ENCODE peak calls at places on chromosomes 5 and 9, in four cellular contexts. Q is MM.1S, H is coronary artery, O is H9. D is an unnamed sample.

GRCh38 chr9:36141288-36141687 is 4.8 kb downstream of the GLIPR2 start:
- DNase-seq in Q (no peak), H (no peak), O (peak), D (no peak)

GRCh38 chr5:110663525-110663924 is 62.9 kb downstream of the TMEM232 start:
- DNase-seq in O (no peak), H (no peak), Q (peak), D (peak)

GRCh38 chr5:32388429-32389111 is 56.0 kb downstream of the ZFR start:
- DNase-seq in H (no peak), Q (no peak), O (no peak), D (no peak)

GRCh38 chr5:36602711-36603321 is 3.6 kb upstream of the SLC1A3 start:
- DNase-seq in H (no peak), O (peak), Q (no peak), D (no peak)

GRCh38 chr9:134059661-134060395 is 8.0 kb downstream of the BRD3 start:
- DNase-seq in O (peak), H (no peak), Q (peak), D (peak)

GRCh38 chr5:132557425-132557805 is 638 bp downstream of the RAD50 start:
- DNase-seq in O (peak), H (no peak), Q (peak), D (peak)

GRCh38 chr5:113152053-113152452 is 175.5 kb downstream of the DCP2 start:
- DNase-seq in H (no peak), O (no peak), Q (no peak), D (no peak)

GRCh38 chr9:82513242-82513750 is 524.7 kb downstream of the SPATA31D1 start:
- DNase-seq in H (no peak), O (no peak), Q (no peak), D (no peak)

GRCh38 chr5:118603278-118603677 is 385.1 kb downstream of the DTWD2 start:
- DNase-seq in O (no peak), Q (no peak), H (no peak), D (no peak)

GRCh38 chr9:672833-673232 is 168.7 kb upstream of the DMRT1 start:
- DNase-seq in Q (no peak), O (no peak), H (no peak), D (no peak)

GRCh38 chr9:136342191-136343120 is 15.1 kb downstream of the GPSM1 start:
- DNase-seq in Q (no peak), H (no peak), O (peak), D (peak)

GRCh38 chr5:153618307-153618706 is 127.8 kb downstream of the GRIA1 start:
- DNase-seq in H (no peak), Q (no peak), O (no peak), D (no peak)

GRCh38 chr9:129391215-129391614 is 213.2 kb upstream of the IER5L start:
- DNase-seq in O (no peak), H (peak), Q (no peak), D (no peak)

GRCh38 chr5:24535646-24536045 is 109.1 kb downstream of the CDH10 start:
- DNase-seq in Q (no peak), H (no peak), O (no peak), D (no peak)

GRCh38 chr9:92947268-92948031 is at the start of gene FGD3:
- DNase-seq in H (no peak), O (peak), Q (no peak), D (no peak)

GRCh38 chr5:171579849-171580505 is 160.5 kb downstream of the FGF18 start:
- DNase-seq in Q (no peak), O (no peak), H (no peak), D (no peak)

GRCh38 chr9:7520396-7520795 is 279.2 kb downstream of the DMAC1 start:
- DNase-seq in H (no peak), O (no peak), Q (no peak), D (no peak)

GRCh38 chr9:24708808-24709207 is 163.1 kb upstream of the IZUMO3 start:
- DNase-seq in O (no peak), Q (peak), H (no peak), D (no peak)

GRCh38 chr9:6171667-6172066 is 43.9 kb upstream of the IL33 start:
- DNase-seq in O (no peak), Q (no peak), H (no peak), D (no peak)

GRCh38 chr5:39726467-39726866 is 301.7 kb upstream of the DAB2 start:
- DNase-seq in Q (no peak), H (no peak), O (no peak), D (no peak)

GRCh38 chr5:146890733-146891440 is 12.3 kb upstream of the PPP2R2B start:
- DNase-seq in H (no peak), Q (no peak), O (no peak), D (no peak)

GRCh38 chr5:101678494-101679193 is 617.4 kb downstream of the SLCO4C1 start:
- DNase-seq in Q (peak), H (no peak), O (peak), D (peak)

GRCh38 chr5:59654691-59655090 is 238.8 kb downstream of the PDE4D start:
- DNase-seq in O (no peak), H (no peak), Q (no peak), D (no peak)

GRCh38 chr5:67361932-67362729 is 165.5 kb upstream of the CD180 start:
- DNase-seq in O (no peak), H (no peak), Q (no peak), D (no peak)

GRCh38 chr9:116153765-116154333 is at the start of gene PAPPA:
- DNase-seq in O (peak), H (no peak), Q (no peak), D (no peak)

GRCh38 chr9:36504154-36504550 is 68.5 kb upstream of the MELK start:
- DNase-seq in Q (no peak), O (no peak), H (no peak), D (no peak)

GRCh38 chr9:133163559-133164208 is at the start of gene GBGT1:
- DNase-seq in Q (no peak), H (peak), O (peak), D (peak)

GRCh38 chr9:82558855-82559615 is 503.9 kb downstream of the RASEF start:
- DNase-seq in Q (no peak), O (no peak), H (no peak), D (no peak)

GRCh38 chr5:180201051-180201987 is 7.7 kb downstream of the RASGEF1C start:
- DNase-seq in O (peak), H (no peak), Q (no peak), D (no peak)

GRCh38 chr5:118857700-118858099 is 130.6 kb downstream of the DTWD2 start:
- DNase-seq in H (no peak), Q (no peak), O (no peak), D (no peak)

GRCh38 chr9:130871395-130872057 is 25.1 kb downstream of the QRFP start:
- DNase-seq in O (no peak), Q (no peak), H (no peak), D (no peak)

GRCh38 chr9:134061688-134062371 is 6.0 kb downstream of the BRD3 start:
- DNase-seq in Q (no peak), H (peak), O (peak), D (no peak)

GRCh38 chr5:67375606-67376005 is 179.0 kb upstream of the CD180 start:
- DNase-seq in H (no peak), Q (no peak), O (no peak), D (no peak)

GRCh38 chr5:1227669-1228068 is 2.5 kb downstream of the SLC6A18 start:
- DNase-seq in O (no peak), H (no peak), Q (no peak), D (no peak)

GRCh38 chr9:85114799-85115198 is 445.3 kb downstream of the NTRK2 start:
- DNase-seq in Q (no peak), H (no peak), O (no peak), D (no peak)

GRCh38 chr9:130332384-130332926 is 66.9 kb downstream of the HMCN2 start:
- DNase-seq in Q (no peak), H (no peak), O (no peak), D (no peak)

DNA sequence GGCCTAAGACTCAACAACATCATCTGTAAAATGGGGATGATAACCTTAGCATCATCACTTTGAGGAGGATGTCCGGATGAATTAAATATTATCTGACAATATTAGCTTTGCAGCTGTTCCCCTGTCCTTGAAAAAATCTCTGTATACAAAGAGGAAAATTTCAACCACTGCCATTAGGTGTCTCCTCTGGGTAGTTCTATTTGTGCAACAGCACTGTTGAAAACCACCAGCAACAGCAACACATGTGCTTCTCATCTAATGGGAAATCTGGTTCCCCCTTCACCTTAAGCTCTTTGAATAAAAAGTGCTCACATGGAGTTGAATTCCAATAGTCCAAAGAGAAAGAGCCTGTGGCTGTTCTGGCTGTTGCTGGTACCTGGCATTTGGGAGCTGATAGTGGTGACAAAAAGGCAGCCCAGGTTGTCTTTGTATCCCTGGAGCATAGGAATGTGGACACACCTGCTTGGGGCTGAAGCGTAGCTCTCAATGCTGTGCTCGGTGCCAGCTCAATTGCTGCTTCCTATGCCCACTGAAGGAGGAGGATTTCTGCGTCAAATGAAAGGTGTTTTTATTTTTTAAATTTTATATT is 322.1 kb upstream of the MSX2 start:
- DNase-seq in H (no peak), O (no peak), Q (no peak), D (no peak)
- TF ChIP-seq CTCF in H (no peak), O (no peak), Q (no peak), D (no peak)

GRCh38 chr5:73028991-73029540 is 73.2 kb downstream of the FCHO2 start:
- DNase-seq in H (no peak), O (no peak), Q (no peak), D (no peak)

GRCh38 chr5:73030531-73030930 is 74.7 kb downstream of the FCHO2 start:
- DNase-seq in Q (peak), H (no peak), O (no peak), D (no peak)

GRCh38 chr5:73030995-73031394 is 75.2 kb downstream of the FCHO2 start:
- DNase-seq in H (no peak), Q (no peak), O (peak), D (no peak)

GRCh38 chr5:73027816-73028215 is 72.0 kb downstream of the FCHO2 start:
- DNase-seq in Q (no peak), O (no peak), H (no peak), D (no peak)

GRCh38 chr5:73027361-73027760 is 71.5 kb downstream of the FCHO2 start:
- DNase-seq in O (no peak), H (no peak), Q (no peak), D (no peak)
- TF ChIP-seq CTCF in O (peak), H (no peak), Q (no peak), D (no peak)

GRCh38 chr5:167582263-167582662 is 709.2 kb upstream of the WWC1 start:
- DNase-seq in O (no peak), H (no peak), Q (no peak), D (no peak)
- TF ChIP-seq CTCF in O (no peak), H (no peak), Q (peak), D (peak)

DNA sequence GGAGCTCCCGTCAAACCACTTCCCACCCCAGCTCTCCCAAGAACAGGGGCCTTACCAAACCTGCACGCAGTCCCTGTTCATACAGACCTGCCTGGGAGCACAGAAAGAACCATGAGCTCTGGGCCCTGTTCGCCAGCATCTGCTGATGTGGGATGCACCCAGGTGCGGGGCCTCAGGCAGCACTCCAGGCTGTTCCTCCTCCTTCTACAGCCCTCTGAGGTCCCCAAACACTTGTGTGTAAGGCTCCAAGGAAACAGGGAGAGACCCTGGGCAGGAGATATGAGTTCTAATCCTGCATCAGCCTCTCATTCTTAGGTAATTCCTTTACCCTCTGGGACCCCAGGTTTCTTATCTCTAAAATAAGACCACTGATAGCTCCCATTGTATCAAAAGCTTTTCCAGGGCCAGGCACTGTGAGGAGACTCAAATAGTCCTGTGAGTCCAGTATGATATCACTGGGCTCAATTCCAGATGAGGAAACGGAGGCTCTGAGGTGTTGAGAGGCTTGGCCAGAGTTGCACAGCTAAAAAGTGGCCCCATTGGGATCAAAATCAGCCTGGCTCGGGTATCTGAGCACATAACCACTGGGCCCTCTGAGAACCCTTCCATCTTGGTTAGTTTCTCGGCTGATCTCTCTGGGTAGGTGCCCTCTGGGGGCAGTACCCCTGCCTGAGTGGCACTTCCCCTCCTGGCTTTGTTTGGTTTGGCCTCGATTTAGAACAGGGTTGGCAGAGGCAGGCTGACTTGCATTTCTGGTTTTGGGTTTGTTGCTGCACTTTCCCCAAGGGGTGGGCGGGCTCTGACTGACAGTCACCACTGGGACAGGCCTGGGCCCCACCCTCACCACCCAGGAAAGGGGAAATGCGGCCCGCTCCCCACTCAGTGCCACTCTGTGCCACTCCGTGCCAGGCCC is 116.8 kb downstream of the RGS3 start:
- DNase-seq in Q (peak), O (no peak), H (peak), D (no peak)
- TF ChIP-seq CTCF in Q (no peak), O (no peak), H (no peak), D (no peak)

GRCh38 chr5:75167345-75167744 is 69.3 kb downstream of the ANKRD31 start:
- DNase-seq in Q (no peak), O (peak), H (no peak), D (no peak)
- TF ChIP-seq CTCF in Q (peak), O (peak), H (no peak), D (no peak)

D was measured in GM10248.